ENCODE peak calls at places on chromosomes 13 and 19, in nine cellular contexts. C, G, Y, F, P, L, X, U and A are unnamed samples.

GRCh38 chr19:33440241-33440640 is 66.7 kb downstream of the CEBPG start:
- DNase-seq in G (no peak), L (no peak), X (no peak), Y (no peak), U (no peak), P (no peak), C (no peak), F (no peak), A (no peak)

GRCh38 chr13:96769874-96770273 is 224.4 kb downstream of the OXGR1 start:
- DNase-seq in C (no peak), L (no peak), F (no peak), X (no peak), G (no peak), Y (no peak), U (no peak), P (no peak), A (no peak)

GRCh38 chr13:83765796-83766195 is 116.5 kb downstream of the SLITRK1 start:
- DNase-seq in Y (no peak), X (no peak), F (no peak), L (no peak), G (no peak), U (no peak), C (no peak), P (no peak), A (no peak)

GRCh38 chr19:33132021-33132420 is at the start of gene WDR88:
- DNase-seq in P (no peak), L (no peak), U (no peak), C (no peak), X (no peak), G (no peak), Y (no peak), F (no peak), A (no peak)

GRCh38 chr19:20928371-20928770 is 5.3 kb downstream of the ZNF85 start:
- DNase-seq in Y (no peak), L (no peak), C (no peak), U (no peak), X (peak), P (peak), F (no peak), G (no peak), A (no peak)

GRCh38 chr19:35558400-35559280 is 4.8 kb downstream of the ATP4A start:
- DNase-seq in X (no peak), L (no peak), U (no peak), P (no peak), F (no peak), C (no peak), G (no peak), Y (no peak), A (no peak)

GRCh38 chr19:9070066-9070465 is 16.8 kb upstream of the OR1M1 start:
- DNase-seq in X (no peak), Y (no peak), U (peak), F (peak), G (no peak), P (peak), C (no peak), L (no peak), A (no peak)

GRCh38 chr13:20903164-20903475 is 574 bp upstream of the XPO4 start:
- DNase-seq in Y (no peak), U (no peak), G (no peak), P (no peak), C (no peak), L (no peak), X (no peak), F (no peak), A (no peak)

GRCh38 chr19:2371656-2372055 is 11.6 kb downstream of the TMPRSS9 start:
- DNase-seq in Y (no peak), G (no peak), C (no peak), P (no peak), X (peak), L (no peak), U (no peak), F (no peak), A (no peak)

GRCh38 chr19:10389863-10390262 is 9.5 kb upstream of the TYK2 start:
- DNase-seq in X (peak), P (no peak), F (no peak), G (no peak), C (no peak), U (peak), L (no peak), Y (no peak), A (no peak)
- TF ChIP-seq CTCF in X (no peak), P (no peak), F (no peak), G (no peak), C (no peak), U (peak), L (no peak), Y (no peak), A (peak)

DNA sequence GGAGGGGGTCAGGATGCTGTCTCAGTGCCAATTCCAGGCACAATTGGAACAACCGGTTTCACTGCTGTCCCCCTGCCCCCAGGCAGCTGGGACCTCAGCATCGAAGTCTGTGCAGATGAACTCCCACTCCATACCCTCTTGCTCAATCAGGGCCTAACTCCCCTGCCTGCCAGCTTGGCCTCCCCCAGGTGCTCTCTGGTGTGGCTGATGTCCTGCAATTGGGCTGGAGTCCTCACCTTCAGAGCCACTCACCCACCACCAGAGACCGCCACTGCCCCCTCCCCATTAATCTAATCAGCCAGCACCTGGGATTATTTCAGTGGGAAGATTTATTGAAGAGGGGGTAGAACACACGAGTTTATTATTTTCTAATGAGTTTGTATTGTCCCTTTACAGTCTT is 118.8 kb downstream of the MIPEP start:
- DNase-seq in Y (no peak), P (no peak), F (no peak), L (no peak), G (no peak), X (no peak), C (no peak), U (no peak), A (no peak)
- TF ChIP-seq CTCF in Y (no peak), P (no peak), F (no peak), L (no peak), G (no peak), X (no peak), C (no peak), U (peak), A (no peak)

GRCh38 chr19:51921949-51922348 is 5.3 kb upstream of the ZNF613 start:
- DNase-seq in P (no peak), X (no peak), G (no peak), U (no peak), Y (no peak), F (no peak), C (no peak), L (no peak), A (no peak)

GRCh38 chr19:51931921-51932320 is 4.6 kb downstream of the ZNF613 start:
- DNase-seq in L (no peak), X (no peak), C (no peak), F (no peak), G (no peak), U (no peak), Y (no peak), P (no peak), A (no peak)

GRCh38 chr19:51926426-51926783 is 867 bp upstream of the ZNF613 start:
- DNase-seq in P (no peak), Y (no peak), X (no peak), L (no peak), C (no peak), G (no peak), F (no peak), U (no peak), A (no peak)

GRCh38 chr19:51927859-51928258 is 587 bp downstream of the ZNF613 start:
- DNase-seq in L (no peak), C (no peak), X (no peak), G (no peak), P (no peak), Y (no peak), F (no peak), U (no peak), A (no peak)

GRCh38 chr19:51926784-51927741 is at the start of gene ZNF613:
- DNase-seq in L (peak), C (peak), X (peak), Y (peak), F (peak), U (peak), G (peak), P (peak), A (peak)
- TF ChIP-seq CTCF in L (peak), C (no peak), X (peak), Y (peak), F (no peak), U (peak), G (no peak), P (no peak), A (peak)

GRCh38 chr13:27353653-27354052 is 70.8 kb upstream of the GTF3A start:
- DNase-seq in U (no peak), X (no peak), L (no peak), C (no peak), F (no peak), P (no peak), G (no peak), Y (no peak), A (no peak)

GRCh38 chr13:27352698-27353097 is 71.7 kb upstream of the GTF3A start:
- DNase-seq in U (no peak), L (no peak), C (no peak), F (no peak), X (no peak), G (no peak), P (no peak), Y (no peak), A (no peak)

GRCh38 chr13:27353166-27353583 is 71.2 kb upstream of the GTF3A start:
- DNase-seq in C (no peak), X (peak), Y (no peak), L (no peak), F (no peak), U (no peak), G (no peak), P (peak), A (peak)

GRCh38 chr13:27355894-27356293 is 68.5 kb upstream of the GTF3A start:
- DNase-seq in F (no peak), X (no peak), Y (no peak), P (no peak), C (no peak), U (peak), L (no peak), G (no peak), A (no peak)

DNA sequence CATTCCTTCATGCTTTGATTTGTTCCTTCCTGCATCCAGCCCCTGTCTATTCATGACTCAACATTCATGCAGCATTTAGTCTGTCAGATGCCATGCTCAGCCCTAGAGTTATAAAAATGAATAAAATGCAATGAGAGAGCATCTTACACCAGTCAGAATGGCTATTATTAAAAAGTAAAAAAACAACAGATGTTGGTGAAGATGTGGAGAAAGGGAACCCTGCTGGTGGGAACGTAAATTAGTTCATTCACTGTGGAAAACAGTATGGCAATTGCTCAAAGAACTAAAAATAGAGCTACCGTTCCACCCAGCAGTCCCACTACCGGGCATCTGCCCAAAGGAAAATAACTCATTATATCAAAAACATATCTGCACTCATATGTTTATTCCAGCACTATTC is 70.0 kb upstream of the GTF3A start:
- DNase-seq in U (no peak), G (no peak), P (peak), X (peak), C (no peak), Y (no peak), L (peak), F (no peak), A (no peak)
- TF ChIP-seq CTCF in U (no peak), G (no peak), P (peak), X (peak), C (no peak), Y (no peak), L (peak), F (no peak), A (no peak)

GRCh38 chr19:46402725-46403124 is 10.6 kb downstream of the CCDC8 start:
- DNase-seq in G (no peak), P (no peak), C (no peak), Y (no peak), F (no peak), L (no peak), U (no peak), X (no peak), A (no peak)

GRCh38 chr19:46404884-46405658 is 8.3 kb downstream of the CCDC8 start:
- DNase-seq in U (peak), Y (no peak), C (no peak), L (no peak), P (no peak), F (peak), G (peak), X (peak), A (no peak)

GRCh38 chr19:46408611-46409039 is 4.7 kb downstream of the CCDC8 start:
- DNase-seq in F (no peak), X (peak), U (peak), G (no peak), C (no peak), P (no peak), Y (no peak), L (no peak), A (no peak)

GRCh38 chr19:46407891-46408426 is 5.4 kb downstream of the CCDC8 start:
- DNase-seq in F (no peak), G (no peak), C (no peak), P (no peak), Y (no peak), U (no peak), X (peak), L (no peak), A (no peak)

GRCh38 chr19:46404039-46404883 is 9.1 kb downstream of the CCDC8 start:
- DNase-seq in G (no peak), U (peak), L (no peak), Y (no peak), P (peak), C (no peak), F (peak), X (peak), A (no peak)
- TF ChIP-seq CTCF in G (no peak), U (peak), L (no peak), Y (no peak), P (peak), C (no peak), F (peak), X (peak), A (no peak)

GRCh38 chr19:38429055-38429810 is 3.2 kb upstream of the RASGRP4 start:
- DNase-seq in C (no peak), U (no peak), Y (no peak), L (no peak), X (peak), G (no peak), F (no peak), P (no peak), A (no peak)
- TF ChIP-seq CTCF in C (no peak), U (no peak), Y (no peak), L (no peak), X (no peak), G (no peak), F (no peak), P (no peak), A (no peak)

GRCh38 chr13:110415669-110416068 is 108.6 kb downstream of the COL4A2 start:
- DNase-seq in Y (no peak), X (peak), C (no peak), P (no peak), G (no peak), F (peak), U (no peak), L (no peak), A (no peak)
- TF ChIP-seq CTCF in Y (no peak), X (no peak), C (no peak), P (no peak), G (no peak), F (no peak), U (no peak), L (no peak), A (no peak)